ENCODE peak calls at places on chromosome 7, in four cellular contexts. Z is AG04449, C is WTC11, U is cardiac muscle cell. R is an unnamed sample.

GRCh38 chr7:142438235-142438922 is 180.5 kb upstream of the PRSS58 start:
- DNase-seq in Z (no peak), C (peak), U (peak), R (peak)

GRCh38 chr7:122311280-122311679 is 6.7 kb upstream of the FEZF1 start:
- DNase-seq in Z (no peak), C (peak), U (no peak), R (no peak)

GRCh38 chr7:127751062-127751722 is 99.2 kb downstream of the SND1 start:
- DNase-seq in Z (no peak), C (no peak), U (peak), R (no peak)

GRCh38 chr7:143352506-143353130 is 9.9 kb downstream of the FAM131B start:
- DNase-seq in Z (no peak), C (no peak), U (no peak), R (no peak)

GRCh38 chr7:136938476-136938875 is 70.0 kb downstream of the CHRM2 start:
- DNase-seq in Z (no peak), C (no peak), U (no peak), R (no peak)

GRCh38 chr7:30931927-30932540 is 20.4 kb downstream of the AQP1 start:
- DNase-seq in Z (no peak), C (no peak), U (no peak), R (no peak)

GRCh38 chr7:4189151-4189570 is 492.9 kb upstream of the FOXK1 start:
- DNase-seq in Z (peak), C (no peak), U (no peak), R (peak)

GRCh38 chr7:99928994-99929729 is at the start of gene GJC3:
- DNase-seq in Z (no peak), C (peak), U (peak), R (peak)

GRCh38 chr7:99644436-99644835 is 27.7 kb downstream of the ZSCAN25 start:
- DNase-seq in Z (no peak), C (no peak), U (no peak), R (no peak)

GRCh38 chr7:16066805-16067459 is 354.4 kb downstream of the CRPPA start:
- DNase-seq in Z (no peak), C (no peak), U (peak), R (no peak)

GRCh38 chr7:7764515-7765138 is 46.2 kb upstream of the RPA3 start:
- DNase-seq in Z (no peak), C (no peak), U (no peak), R (no peak)
- TF ChIP-seq CTCF in Z (no peak), C (no peak), U (no peak), R (no peak)

DNA sequence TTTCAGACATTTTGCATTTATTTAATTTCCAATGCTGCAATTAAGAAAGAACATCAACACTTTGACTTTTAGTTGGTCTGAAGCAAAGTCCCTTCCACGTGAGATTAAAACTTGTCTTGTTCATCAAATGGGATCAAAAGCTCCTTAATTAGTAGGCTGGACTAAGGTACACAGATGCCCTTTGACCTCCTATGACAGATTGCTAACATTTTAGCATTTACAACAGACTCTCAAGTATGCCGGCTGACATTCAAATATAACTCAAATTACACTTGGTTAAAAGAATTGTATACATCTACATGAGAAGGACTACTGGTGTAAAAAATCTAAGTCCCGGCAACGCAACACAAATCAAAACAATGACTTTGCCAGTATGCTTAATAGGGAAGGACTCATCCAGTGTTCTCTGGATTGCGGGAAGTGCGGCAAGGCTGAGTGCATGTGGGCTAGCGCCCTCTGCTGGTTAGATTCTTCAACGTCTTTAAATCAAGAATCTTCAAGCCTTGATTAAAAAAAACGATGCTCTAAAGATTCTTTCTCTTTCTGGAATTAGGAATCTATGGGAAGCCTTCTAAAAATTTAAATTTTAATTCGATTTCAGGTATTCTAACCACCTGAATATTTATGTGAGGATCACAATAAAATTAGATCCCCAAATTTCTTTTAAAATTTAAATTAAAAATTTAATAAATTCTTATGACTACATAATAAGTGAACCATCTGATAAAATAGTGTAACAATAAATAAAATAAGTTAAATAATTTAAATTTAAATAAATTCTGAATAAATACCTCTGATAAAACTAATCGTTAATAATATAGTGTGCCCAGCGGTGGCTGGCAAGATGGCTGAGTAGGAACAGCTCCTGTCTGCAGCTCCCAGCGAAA is 444.7 kb downstream of the DGKB start:
- DNase-seq in Z (peak), C (peak), U (peak), R (peak)
- TF ChIP-seq CTCF in Z (peak), C (peak), U (peak), R (peak)

GRCh38 chr7:74138334-74138867 is 35.8 kb upstream of the EIF4H start:
- DNase-seq in Z (no peak), C (peak), U (no peak), R (no peak)

GRCh38 chr7:74143383-74143782 is 30.8 kb upstream of the EIF4H start:
- DNase-seq in Z (no peak), C (no peak), U (no peak), R (no peak)

GRCh38 chr7:74138945-74139843 is 35.0 kb upstream of the EIF4H start:
- DNase-seq in Z (no peak), C (peak), U (no peak), R (no peak)

GRCh38 chr7:74141705-74142104 is 32.5 kb upstream of the EIF4H start:
- DNase-seq in Z (no peak), C (no peak), U (peak), R (no peak)
- TF ChIP-seq CTCF in Z (no peak), C (no peak), U (no peak), R (no peak)

DNA sequence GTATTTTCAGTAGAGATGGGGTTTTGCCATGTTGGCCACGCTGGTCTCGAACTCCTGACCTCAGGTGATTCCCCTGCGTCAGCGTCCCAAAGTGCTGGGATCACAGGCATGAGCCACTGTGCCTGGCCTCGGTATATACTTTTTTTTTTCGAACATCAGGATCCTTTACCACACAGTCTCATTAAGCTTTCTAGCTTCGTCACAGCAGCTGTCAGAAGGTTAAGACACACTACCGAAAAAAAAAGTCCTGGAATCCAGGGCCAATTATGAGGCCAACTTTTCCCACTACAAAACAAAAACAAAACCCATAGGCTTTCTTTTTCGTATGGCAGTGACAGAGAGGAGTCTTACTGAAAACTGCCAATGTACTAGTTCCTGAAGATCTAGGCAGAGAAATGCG is 30.7 kb downstream of the ZC3HC1 start:
- DNase-seq in Z (no peak), C (no peak), U (no peak), R (no peak)
- TF ChIP-seq CTCF in Z (no peak), C (no peak), U (no peak), R (no peak)

DNA sequence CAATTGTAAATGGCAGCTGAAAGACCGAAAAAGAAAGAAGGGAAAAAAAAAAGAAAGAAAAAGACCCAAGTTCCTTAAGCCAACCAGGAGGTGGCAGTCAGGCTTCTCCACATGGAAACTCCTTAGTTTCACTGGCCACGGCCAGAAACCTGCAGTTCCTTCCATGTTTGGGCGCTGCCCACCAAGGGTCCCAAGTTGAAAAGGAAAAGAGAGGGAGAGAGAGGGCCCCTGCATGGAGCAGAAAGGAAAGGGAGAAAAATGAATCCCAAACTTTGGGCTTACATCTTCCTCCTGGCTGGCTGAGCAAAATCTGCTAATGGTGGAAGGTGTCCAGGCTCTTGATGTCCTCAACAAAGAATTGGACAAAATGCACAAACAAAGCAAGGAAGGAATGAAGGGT is 31.8 kb upstream of the ABCA13 start:
- DNase-seq in Z (no peak), C (peak), U (peak), R (peak)
- TF ChIP-seq CTCF in Z (peak), C (no peak), U (peak), R (peak)

DNA sequence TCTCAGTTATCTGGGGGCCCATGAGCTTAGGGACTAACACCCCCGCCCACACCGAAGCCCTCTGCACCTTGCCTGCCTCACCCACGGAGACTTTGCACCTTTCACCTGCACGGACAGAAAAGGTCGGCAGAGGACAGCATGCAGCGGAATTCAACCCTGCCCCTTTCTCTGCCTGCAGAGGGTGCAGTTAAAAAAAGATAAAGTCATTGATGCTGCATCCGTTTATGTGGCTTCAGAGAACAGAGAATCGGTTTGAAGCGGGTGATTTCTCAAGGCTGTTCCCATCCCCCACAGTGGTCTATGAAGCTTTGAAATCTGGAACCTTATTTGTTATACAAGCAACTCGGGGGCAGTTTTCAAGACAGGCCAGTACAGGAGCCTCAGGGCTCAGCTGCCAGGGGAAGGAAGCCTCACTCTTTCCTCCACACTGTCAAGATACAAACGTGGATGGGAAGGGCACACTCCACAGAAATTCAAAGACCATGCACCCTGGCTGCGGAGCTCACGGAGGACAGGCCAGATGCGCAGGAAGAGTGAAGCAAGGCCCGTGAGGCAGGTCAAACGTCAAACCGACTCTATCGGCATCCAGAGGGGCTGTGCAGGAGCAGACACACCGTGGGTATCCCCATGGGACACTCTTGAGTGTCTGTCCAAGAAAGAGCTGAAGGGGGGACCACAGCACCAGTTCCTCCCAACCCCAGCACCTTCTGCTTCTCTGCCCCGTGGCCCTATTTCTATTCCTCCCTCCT is 66.3 kb downstream of the INSIG1 start:
- DNase-seq in Z (no peak), C (no peak), U (no peak), R (no peak)
- TF ChIP-seq CTCF in Z (no peak), C (no peak), U (no peak), R (no peak)

GRCh38 chr7:154794147-154794780 is 208.7 kb downstream of the PAXIP1 start:
- DNase-seq in Z (no peak), C (no peak), U (no peak), R (no peak)
- TF ChIP-seq CTCF in Z (no peak), C (no peak), U (no peak), R (no peak)

DNA sequence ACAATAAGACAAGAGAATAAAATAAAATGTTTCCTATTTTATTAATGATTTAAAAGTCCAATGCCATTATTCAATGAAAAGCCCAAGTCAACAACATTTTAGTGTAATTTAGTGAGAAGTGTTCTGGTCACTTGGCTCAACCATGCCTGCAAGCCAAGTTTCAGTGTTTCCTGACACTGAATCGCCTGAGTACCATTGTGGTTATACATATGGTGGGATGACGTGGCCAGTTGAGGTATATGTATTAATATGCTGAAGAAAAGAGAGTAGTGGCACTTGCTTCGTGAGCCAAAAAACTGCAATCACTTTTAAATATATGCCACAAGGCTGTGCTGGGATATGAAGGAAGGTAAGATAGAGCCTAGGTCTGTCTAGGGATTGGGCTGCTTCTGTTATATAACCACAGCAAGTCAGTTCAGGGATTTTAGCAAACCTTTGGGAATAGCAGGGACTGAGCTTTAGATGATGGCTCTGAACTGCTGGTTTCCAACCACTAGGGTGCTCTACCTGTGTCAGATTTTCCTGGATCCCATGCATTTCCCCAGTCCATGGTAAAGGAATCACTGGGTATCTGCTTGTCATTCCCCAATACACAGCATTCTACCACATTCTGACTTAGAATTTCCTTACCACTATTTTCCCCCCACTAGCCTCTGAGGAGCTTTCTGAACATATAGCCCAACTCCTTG is 214.0 kb upstream of the PRPS1L1 start:
- DNase-seq in Z (no peak), C (no peak), U (no peak), R (no peak)
- TF ChIP-seq CTCF in Z (no peak), C (no peak), U (no peak), R (no peak)

GRCh38 chr7:24591152-24591551 is 17.9 kb downstream of the PALS2 start:
- DNase-seq in Z (no peak), C (no peak), U (no peak), R (no peak)
- TF ChIP-seq CTCF in Z (no peak), C (no peak), U (no peak), R (no peak)

GRCh38 chr7:139582130-139582650 is 58.7 kb downstream of the CLEC2L start:
- DNase-seq in Z (no peak), C (no peak), U (no peak), R (no peak)
- TF ChIP-seq CTCF in Z (no peak), C (no peak), U (no peak), R (no peak)